ENCODE peak calls at places on chromosome 17, in six cellular contexts. J, L, V, O, E and M are unnamed samples.

GRCh38 chr17:83196088-83196765 is 116.8 kb downstream of the METRNL start:
- DNase-seq in J (peak), O (peak), L (no peak), V (peak), E (no peak), M (no peak)

GRCh38 chr17:79801156-79802038 is 4.5 kb upstream of the CBX8 start:
- DNase-seq in J (no peak), O (no peak), L (no peak), V (no peak), E (no peak), M (no peak)

GRCh38 chr17:7652659-7653343 is 2.1 kb downstream of the ATP1B2 start:
- DNase-seq in J (no peak), V (no peak), E (no peak), L (no peak), O (no peak), M (no peak)

GRCh38 chr17:65455972-65456343 is 105.5 kb downstream of the AXIN2 start:
- DNase-seq in L (no peak), O (peak), V (no peak), J (peak), E (peak), M (no peak)

GRCh38 chr17:51322390-51323029 is 62.2 kb downstream of the UTP18 start:
- DNase-seq in O (no peak), L (peak), V (no peak), J (peak), E (peak), M (no peak)

GRCh38 chr17:42667088-42667951 is 8.2 kb downstream of the TUBG2 start:
- DNase-seq in O (peak), V (no peak), J (peak), L (no peak), E (peak), M (no peak)

GRCh38 chr17:74042744-74043486 is 160.6 kb upstream of the RPL38 start:
- DNase-seq in E (peak), L (no peak), O (peak), J (peak), V (no peak), M (no peak)

GRCh38 chr17:81130385-81131288 is 34.7 kb upstream of the PVALEF start:
- DNase-seq in L (no peak), O (no peak), J (no peak), E (no peak), V (no peak), M (no peak)

GRCh38 chr17:78358538-78359215 is 1.2 kb downstream of the SOCS3 start:
- DNase-seq in J (peak), O (peak), V (peak), L (no peak), E (peak), M (no peak)

GRCh38 chr17:49388290-49388640 is 26.2 kb upstream of the ZNF652 start:
- DNase-seq in O (no peak), V (peak), E (no peak), J (no peak), L (no peak), M (no peak)

GRCh38 chr17:69523252-69523861 is 108.9 kb downstream of the MAP2K6 start:
- DNase-seq in O (no peak), E (peak), J (peak), L (no peak), V (no peak), M (no peak)

GRCh38 chr17:50909765-50910661 is 43.9 kb upstream of the TOB1 start:
- DNase-seq in V (peak), E (no peak), O (no peak), J (no peak), L (no peak), M (peak)

GRCh38 chr17:63704259-63704576 is 4.3 kb upstream of the LIMD2 start:
- DNase-seq in O (no peak), V (no peak), E (no peak), J (no peak), L (no peak), M (no peak)

GRCh38 chr17:33494156-33494555 is 201.1 kb upstream of the ASIC2 start:
- DNase-seq in J (peak), E (peak), V (no peak), O (no peak), L (no peak), M (no peak)

GRCh38 chr17:35372846-35373531 is 432 bp downstream of the SLFN11 start:
- DNase-seq in E (peak), L (no peak), O (no peak), V (peak), J (no peak), M (no peak)

GRCh38 chr17:56269509-56269908 is 116.2 kb downstream of the ANKFN1 start:
- DNase-seq in O (no peak), V (no peak), J (no peak), E (no peak), L (no peak), M (no peak)

GRCh38 chr17:81722184-81723120 is 10.4 kb downstream of the SLC25A10 start:
- DNase-seq in V (no peak), L (no peak), O (no peak), E (no peak), J (no peak), M (peak)

GRCh38 chr17:67194134-67194533 is 50.9 kb downstream of the HELZ start:
- DNase-seq in V (no peak), L (no peak), E (peak), J (peak), O (no peak), M (no peak)

GRCh38 chr17:82545071-82545462 is 25.5 kb downstream of the FOXK2 start:
- DNase-seq in O (no peak), L (no peak), E (peak), J (no peak), V (no peak), M (no peak)

GRCh38 chr17:50861334-50861676 is 4.8 kb downstream of the TOB1 start:
- DNase-seq in J (no peak), L (no peak), E (no peak), V (no peak), O (no peak), M (no peak)

GRCh38 chr17:8153957-8154607 is 1.9 kb upstream of the PER1 start:
- DNase-seq in E (peak), O (peak), L (peak), V (peak), J (peak), M (peak)

GRCh38 chr17:29687601-29688000 is 64.9 kb upstream of the CORO6 start:
- DNase-seq in E (no peak), J (peak), L (no peak), O (no peak), V (no peak), M (no peak)

GRCh38 chr17:45813051-45813731 is 29.1 kb downstream of the CRHR1 start:
- DNase-seq in E (no peak), J (peak), O (no peak), V (no peak), L (peak), M (no peak)

GRCh38 chr17:45963258-45963657 is 35.8 kb upstream of the STH start:
- DNase-seq in L (no peak), J (no peak), V (no peak), E (no peak), O (peak), M (no peak)

GRCh38 chr17:31493656-31494155 is 102.2 kb downstream of the RAB11FIP4 start:
- DNase-seq in E (no peak), V (no peak), O (peak), L (no peak), J (no peak), M (no peak)

GRCh38 chr17:50356892-50357510 is 11.1 kb downstream of the XYLT2 start:
- DNase-seq in O (no peak), E (no peak), L (no peak), V (no peak), J (no peak), M (peak)

GRCh38 chr17:6551909-6552768 is 4.2 kb downstream of the PITPNM3 start:
- DNase-seq in E (no peak), O (no peak), J (peak), V (no peak), L (no peak), M (no peak)

GRCh38 chr17:63279498-63280230 is 166.4 kb downstream of the CYB561 start:
- DNase-seq in J (peak), V (no peak), O (no peak), L (no peak), E (no peak), M (no peak)

DNA sequence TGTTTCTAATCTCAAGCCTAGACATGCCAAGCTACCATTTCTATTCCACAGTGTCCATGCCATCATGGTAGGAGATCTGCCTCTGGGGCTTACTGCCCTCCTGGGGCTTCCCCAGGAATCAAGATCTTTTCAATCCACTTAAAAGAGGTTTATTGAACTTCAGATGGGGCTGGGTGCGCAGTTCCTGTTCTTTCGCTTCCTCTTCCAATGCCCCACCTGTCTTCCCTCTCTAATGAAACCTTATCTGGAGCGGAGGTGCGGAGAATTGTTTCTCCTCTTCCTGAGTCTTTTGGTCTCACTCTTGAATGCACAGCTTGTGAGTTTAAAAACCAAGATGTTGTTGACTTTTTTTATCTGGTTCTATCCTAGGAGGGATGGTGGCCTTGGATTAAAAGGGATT is 30.4 kb upstream of the METTL16 start:
- DNase-seq in J (no peak), E (no peak), O (no peak), L (no peak), V (no peak), M (no peak)
- H3K4me3 ChIP-seq in J (no peak), E (no peak), O (no peak), L (no peak), V (peak), M (no peak)

GRCh38 chr17:4565209-4566141 is 5.1 kb upstream of the GGT6 start:
- DNase-seq in L (peak), E (peak), O (peak), J (peak), V (peak), M (peak)

GRCh38 chr17:4559139-4559791 is 1.1 kb downstream of the GGT6 start:
- DNase-seq in V (no peak), L (no peak), E (no peak), O (peak), J (no peak), M (no peak)

GRCh38 chr17:4560837-4561241 is 462 bp upstream of the GGT6 start:
- DNase-seq in L (no peak), O (peak), E (no peak), J (peak), V (no peak), M (no peak)

GRCh38 chr17:4559851-4560820 is at the start of gene GGT6:
- DNase-seq in O (peak), E (no peak), L (no peak), V (no peak), J (no peak), M (peak)

DNA sequence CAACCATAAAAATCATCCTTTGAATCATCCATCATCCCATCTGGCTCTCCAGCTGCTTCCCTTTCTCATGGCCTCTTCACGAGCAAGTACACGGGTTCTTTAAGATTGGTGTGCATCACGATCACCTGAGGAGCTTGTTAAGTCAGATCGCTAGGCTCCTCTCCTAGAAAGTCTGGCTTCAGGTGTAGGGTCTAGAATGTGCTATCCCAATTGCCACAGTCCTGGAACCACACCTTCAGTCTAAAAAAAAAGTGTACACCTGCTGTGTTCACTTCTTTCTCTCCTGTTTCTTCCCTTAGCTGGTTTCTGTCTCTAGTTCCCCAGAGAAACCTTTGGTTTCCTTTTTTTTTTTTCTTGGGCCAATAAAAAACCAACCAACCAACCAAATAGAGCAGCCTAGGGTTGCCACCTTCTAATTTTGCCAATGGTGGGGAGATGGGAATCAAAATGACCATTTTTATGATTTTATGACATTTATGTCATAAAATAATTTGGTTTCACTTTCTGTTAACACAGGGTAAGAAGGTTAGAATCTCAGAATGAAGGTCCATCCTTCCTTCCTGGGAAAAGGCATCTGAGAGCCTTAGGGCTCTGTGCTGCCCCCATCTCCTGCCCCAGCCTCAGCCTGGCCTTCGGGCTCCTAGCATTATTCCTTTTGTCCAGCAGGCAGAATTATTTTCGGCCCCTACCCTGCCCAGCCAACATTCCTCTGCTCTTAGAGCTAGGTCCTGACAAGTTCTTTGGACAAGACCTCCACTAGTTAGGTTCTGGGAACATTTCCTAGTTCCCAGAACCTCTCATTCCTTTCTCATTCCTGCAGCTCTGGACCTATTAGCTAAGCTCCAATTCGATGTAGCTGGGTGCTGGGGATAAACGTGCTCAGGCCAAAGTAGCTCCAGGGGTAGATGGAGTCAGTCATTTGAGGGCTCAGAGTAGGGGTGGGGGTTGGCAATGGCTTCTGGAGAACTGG is 1.9 kb upstream of the GGT6 start:
- DNase-seq in E (no peak), V (no peak), J (peak), L (no peak), O (peak), M (no peak)
- H3K4me3 ChIP-seq in E (no peak), V (no peak), J (no peak), L (no peak), O (no peak), M (no peak)

DNA sequence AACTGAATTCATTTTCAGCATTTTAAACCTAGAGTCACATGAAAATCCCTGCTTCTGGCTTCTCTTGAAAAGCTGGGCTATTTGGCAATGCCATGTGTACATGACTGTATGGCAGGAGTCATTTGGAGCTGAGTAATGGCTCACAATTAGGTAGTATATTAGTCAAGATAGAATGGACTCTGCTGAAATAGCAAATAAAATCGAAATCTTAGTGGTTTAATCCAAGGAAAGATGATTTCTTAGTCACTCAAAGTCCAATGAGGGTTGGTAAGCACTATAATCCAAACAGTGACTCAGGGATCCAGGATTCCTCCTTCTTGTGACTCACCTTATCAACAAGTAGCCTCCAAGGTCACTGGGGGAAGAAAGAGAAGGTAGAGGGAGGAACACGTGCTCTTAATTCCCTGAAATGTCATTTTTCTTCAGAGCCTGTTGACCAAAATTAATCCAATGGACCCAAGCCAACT is 13.9 kb upstream of the PMP22 start:
- DNase-seq in L (no peak), E (no peak), J (no peak), O (no peak), V (no peak), M (no peak)
- H3K4me3 ChIP-seq in L (no peak), E (no peak), J (no peak), O (no peak), V (no peak), M (no peak)

DNA sequence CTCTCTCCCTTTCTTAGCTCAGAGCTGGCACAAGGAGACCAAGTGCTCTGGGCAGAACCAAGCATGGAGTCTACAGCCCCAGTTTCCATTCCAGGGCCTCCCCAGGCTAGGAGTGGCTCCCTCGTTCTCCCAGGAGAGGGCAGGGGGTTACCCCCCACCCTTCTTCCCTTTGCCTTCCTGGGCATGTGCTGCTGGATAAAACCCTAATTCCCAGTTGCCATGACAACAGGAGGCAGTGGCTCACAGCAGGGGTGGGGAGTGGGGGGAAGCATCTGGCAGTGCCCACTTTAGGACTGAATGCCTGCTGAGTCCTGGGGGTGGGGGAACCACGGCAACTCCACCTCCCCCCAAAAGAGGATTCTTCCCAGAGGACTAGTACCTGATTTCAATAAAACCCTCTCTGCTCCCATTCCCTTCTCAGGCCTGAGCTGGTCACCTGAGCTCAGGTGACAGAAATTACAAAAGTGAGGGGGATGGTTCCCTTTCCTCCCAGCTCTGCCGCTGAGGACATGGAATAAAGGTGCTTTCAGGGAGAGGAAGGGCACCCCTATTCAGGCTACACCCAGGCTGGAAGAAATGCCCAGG is 1.8 kb downstream of the MPP2 start:
- DNase-seq in E (no peak), O (no peak), V (no peak), L (no peak), J (no peak), M (no peak)
- H3K4me3 ChIP-seq in E (no peak), O (peak), V (no peak), L (peak), J (no peak), M (no peak)

GRCh38 chr17:2789700-2790099 is 6.5 kb upstream of the RAP1GAP2 start:
- DNase-seq in L (no peak), V (no peak), O (no peak), J (no peak), E (peak), M (no peak)

GRCh38 chr17:2794116-2794803 is 2.0 kb upstream of the RAP1GAP2 start:
- DNase-seq in J (no peak), L (no peak), O (no peak), E (no peak), V (no peak), M (no peak)

GRCh38 chr17:2795412-2796163 is 650 bp upstream of the RAP1GAP2 start:
- DNase-seq in J (no peak), V (no peak), L (no peak), O (no peak), E (no peak), M (no peak)

GRCh38 chr17:2796164-2797140 is at the start of gene RAP1GAP2:
- DNase-seq in J (no peak), L (no peak), V (peak), E (no peak), O (peak), M (peak)

DNA sequence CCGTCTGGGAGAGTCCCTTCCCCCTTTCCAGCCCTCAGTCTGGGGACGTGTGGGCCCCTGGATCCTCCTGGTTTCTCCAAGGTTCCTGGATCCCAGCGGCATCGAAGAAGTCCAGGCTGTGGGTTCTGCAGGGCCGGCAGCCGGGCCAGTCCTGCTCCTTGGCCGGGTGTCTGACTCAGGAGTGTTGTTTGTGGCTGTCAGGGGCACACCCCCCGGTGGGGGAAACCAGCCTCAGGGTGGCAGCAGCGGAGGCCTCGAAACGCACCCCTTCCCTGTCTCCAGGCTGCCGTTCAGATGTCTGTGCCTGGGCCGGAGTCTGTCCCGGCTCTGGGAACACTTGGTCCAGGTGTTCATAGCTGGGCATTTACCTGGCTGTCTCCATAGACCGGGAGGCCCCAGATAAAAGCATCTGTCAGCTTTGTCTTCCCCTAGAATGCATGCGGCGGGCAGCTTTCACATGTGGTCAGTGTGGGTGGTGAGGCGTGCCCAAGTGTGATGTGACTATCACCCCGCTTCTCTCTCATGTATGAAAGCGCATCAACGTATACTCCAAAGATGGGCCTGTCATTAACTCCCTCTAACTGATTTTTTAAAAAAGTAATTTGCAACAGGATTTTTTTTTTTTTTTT is 3.6 kb upstream of the RAP1GAP2 start:
- DNase-seq in J (no peak), E (no peak), V (peak), O (no peak), L (no peak), M (no peak)
- H3K4me3 ChIP-seq in J (no peak), E (no peak), V (no peak), O (no peak), L (no peak), M (no peak)

GRCh38 chr17:17358060-17358751 is 55.0 kb downstream of the NT5M start:
- DNase-seq in J (no peak), O (no peak), E (no peak), L (no peak), V (no peak), M (no peak)
- H3K4me3 ChIP-seq in J (no peak), O (no peak), E (no peak), L (no peak), V (no peak), M (no peak)